ENCODE peak calls at places on chromosome 10, in four cellular contexts. S, Y, U and Z are unnamed samples.

GRCh38 chr10:111600772-111601171 is 523.9 kb downstream of the ADRA2A start:
- DNase-seq in S (no peak), U (no peak), Y (no peak), Z (no peak)

GRCh38 chr10:89491932-89492331 is 43.5 kb downstream of the SLC16A12 start:
- DNase-seq in Y (no peak), U (no peak), S (no peak), Z (no peak)

GRCh38 chr10:3805791-3806381 is 20.9 kb upstream of the KLF6 start:
- DNase-seq in S (no peak), Y (no peak), U (peak; percentile 48), Z (no peak)

GRCh38 chr10:117541909-117542705 is 439 bp upstream of the EMX2 start:
- DNase-seq in S (peak; percentile 92), U (no peak), Y (no peak), Z (peak; percentile 87)

GRCh38 chr10:132179551-132180392 is 7.0 kb upstream of the DPYSL4 start:
- DNase-seq in U (no peak), S (no peak), Y (no peak), Z (no peak)

GRCh38 chr10:10320981-10321380 is 696.7 kb upstream of the CELF2 start:
- DNase-seq in Y (no peak), U (no peak), S (no peak), Z (no peak)

GRCh38 chr10:17616403-17617030 is 657 bp downstream of the HACD1 start:
- DNase-seq in U (peak; percentile 30), S (peak; percentile 54), Y (peak; percentile 3), Z (peak; percentile 88)

GRCh38 chr10:55283041-55283440 is 482.0 kb upstream of the PCDH15 start:
- DNase-seq in S (no peak), Y (no peak), U (no peak), Z (no peak)

GRCh38 chr10:19119191-19119590 is 70.6 kb downstream of the MALRD1 start:
- DNase-seq in U (no peak), S (no peak), Y (no peak), Z (no peak)

GRCh38 chr10:15361131-15361530 is 10.0 kb downstream of the FAM171A1 start:
- DNase-seq in U (peak; percentile 75), S (no peak), Y (no peak), Z (no peak)

GRCh38 chr10:76433161-76434005 is 1002.0 kb downstream of the LRMDA start:
- DNase-seq in Y (no peak), S (no peak), U (no peak), Z (no peak)

GRCh38 chr10:118332247-118332646 is 9.9 kb downstream of the FAM204A start:
- DNase-seq in U (no peak), Y (no peak), S (no peak), Z (peak; percentile 23)

GRCh38 chr10:21099291-21099800 is 202.2 kb upstream of the NEBL start:
- DNase-seq in Y (no peak), U (no peak), S (no peak), Z (no peak)

GRCh38 chr10:78764436-78764835 is 304.3 kb upstream of the ZMIZ1 start:
- DNase-seq in Y (no peak), U (peak; percentile 55), S (no peak), Z (no peak)